ENCODE peak calls at places on chromosomes 16 and 17, in six cellular contexts. Z, E, H, C, S and I are unnamed samples.

GRCh38 chr17:8532021-8532420 is 96.3 kb downstream of the NDEL1 start:
- DNase-seq in Z (no peak), H (no peak), S (no peak), E (peak), C (peak), I (no peak)

GRCh38 chr17:50199651-50200446 is 1.6 kb downstream of the COL1A1 start:
- DNase-seq in E (peak), H (peak), S (peak), C (peak), Z (peak), I (peak)

GRCh38 chr17:42797067-42798007 is 1.2 kb downstream of the COA3 start:
- DNase-seq in E (peak), C (no peak), Z (no peak), H (no peak), S (no peak), I (no peak)

GRCh38 chr17:74042744-74043486 is 160.6 kb upstream of the RPL38 start:
- DNase-seq in Z (peak), H (peak), E (no peak), C (peak), S (no peak), I (peak)

GRCh38 chr17:14204546-14204945 is 32.1 kb downstream of the CDRT15 start:
- DNase-seq in C (no peak), H (no peak), Z (no peak), S (no peak), E (no peak), I (no peak)

GRCh38 chr17:29138991-29139682 is 41.1 kb downstream of the MYO18A start:
- DNase-seq in E (peak), Z (no peak), H (no peak), S (peak), C (no peak), I (no peak)

GRCh38 chr16:80719573-80719972 is 84.8 kb downstream of the CDYL2 start:
- DNase-seq in C (no peak), E (no peak), Z (no peak), H (no peak), S (no peak), I (no peak)

GRCh38 chr16:89842471-89843408 is 14.5 kb downstream of the SPIRE2 start:
- DNase-seq in Z (peak), S (no peak), E (no peak), H (no peak), C (no peak), I (no peak)

GRCh38 chr17:36979585-36979941 is 30.8 kb downstream of the AATF start:
- DNase-seq in Z (no peak), E (no peak), S (no peak), C (no peak), H (no peak), I (no peak)

GRCh38 chr17:51078009-51078592 is 42.6 kb downstream of the SPAG9 start:
- DNase-seq in E (no peak), S (peak), H (no peak), C (no peak), Z (no peak), I (no peak)

GRCh38 chr17:72404872-72405271 is 284.1 kb downstream of the SOX9 start:
- DNase-seq in S (no peak), C (no peak), E (no peak), Z (no peak), H (no peak), I (no peak)

GRCh38 chr16:495127-495748 is 32.3 kb upstream of the CAPN15 start:
- DNase-seq in E (no peak), C (peak), Z (peak), S (no peak), H (no peak), I (peak)

GRCh38 chr17:79925242-79925957 is 86.2 kb upstream of the CBX4 start:
- DNase-seq in S (peak), H (peak), E (peak), Z (peak), C (peak), I (no peak)

GRCh38 chr16:1727651-1728624 is 21.9 kb downstream of the MAPK8IP3 start:
- DNase-seq in C (no peak), S (no peak), H (no peak), E (no peak), Z (no peak), I (no peak)

GRCh38 chr16:1731603-1732002 is 25.6 kb downstream of the MAPK8IP3 start:
- DNase-seq in E (no peak), H (no peak), S (no peak), Z (no peak), C (no peak), I (no peak)

GRCh38 chr16:1729026-1729425 is 23.0 kb downstream of the MAPK8IP3 start:
- DNase-seq in C (no peak), Z (no peak), E (no peak), H (no peak), S (no peak), I (no peak)

GRCh38 chr16:1731073-1731472 is 25.1 kb downstream of the MAPK8IP3 start:
- DNase-seq in C (no peak), E (no peak), Z (no peak), S (no peak), H (no peak), I (no peak)

DNA sequence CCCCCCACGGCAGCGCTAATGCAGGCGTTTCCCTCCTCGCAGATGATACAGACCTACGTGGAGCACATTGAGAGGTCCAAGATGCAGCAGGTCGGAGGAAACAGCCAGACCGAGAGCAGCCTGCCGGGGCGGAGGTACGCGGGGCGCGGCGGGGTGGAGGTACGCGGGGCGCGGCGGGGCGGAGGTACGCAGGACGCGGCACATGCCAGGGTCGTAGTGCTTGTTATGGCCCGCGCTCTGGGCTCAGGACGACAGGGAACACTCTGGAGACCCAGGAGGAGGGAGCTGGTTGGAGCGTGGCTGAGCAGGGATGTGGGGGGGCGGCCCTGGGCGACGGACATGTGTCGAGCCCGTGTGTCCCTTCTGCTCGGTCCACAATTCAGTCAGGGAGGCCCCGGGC is 23.4 kb downstream of the MAPK8IP3 start:
- DNase-seq in H (no peak), Z (no peak), E (no peak), C (no peak), S (no peak), I (no peak)
- TF ChIP-seq POLR2A in H (no peak), Z (no peak), E (no peak), C (no peak), S (no peak), I (no peak)

GRCh38 chr17:34961093-34961911 is at the start of the genes CCT6B and ZNF830:
- DNase-seq in H (peak), E (peak), C (peak), Z (peak), S (peak), I (peak)
- TF ChIP-seq POLR2A in H (peak), E (no peak), C (peak), Z (peak), S (peak), I (peak)

DNA sequence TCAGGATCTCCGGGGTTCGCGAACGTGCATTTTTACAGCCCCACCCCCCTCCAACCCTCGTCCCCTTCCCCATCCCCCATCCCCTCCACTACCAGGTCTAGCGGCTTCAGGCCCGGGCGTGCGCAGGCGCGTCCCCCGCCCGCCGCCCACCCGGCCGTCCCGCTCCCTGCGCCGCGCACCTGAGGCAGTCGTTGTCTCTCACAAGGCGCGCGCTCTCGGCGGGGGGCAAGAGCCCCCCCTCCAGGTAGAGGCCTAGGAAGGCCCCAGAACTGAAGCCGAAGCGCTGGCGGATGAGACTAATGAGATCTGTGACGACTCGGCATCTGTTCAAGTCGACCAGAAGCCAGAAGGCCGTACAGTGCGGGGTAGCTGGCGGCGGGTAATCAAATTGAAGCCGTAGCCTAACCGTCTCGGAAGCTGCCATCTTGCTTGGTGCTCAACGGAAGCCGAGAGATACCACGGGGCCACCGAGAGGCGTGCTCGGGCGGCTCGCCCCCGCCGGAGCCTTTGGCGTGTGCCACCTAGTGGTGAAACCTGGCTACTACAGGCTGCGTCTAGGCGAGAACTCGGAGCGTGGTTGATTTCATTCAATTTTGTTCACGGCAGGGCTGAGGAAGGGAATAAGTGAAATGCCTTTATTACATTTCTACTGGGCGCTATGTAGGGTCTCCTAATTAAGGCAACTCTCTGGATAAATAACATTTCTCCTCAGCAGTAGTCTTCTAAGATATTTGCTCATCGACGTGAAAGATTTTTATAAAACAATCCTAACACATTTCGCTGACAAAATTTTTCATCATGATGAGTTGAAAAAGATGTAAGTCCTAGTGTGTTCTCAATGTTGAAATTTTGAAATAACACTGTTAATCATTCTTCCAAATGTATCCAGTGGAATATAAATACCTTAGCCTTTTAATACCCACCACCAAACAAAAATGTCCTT is at the start of gene COIL:
- DNase-seq in E (peak), C (peak), S (peak), Z (peak), H (peak), I (peak)
- TF ChIP-seq POLR2A in E (no peak), C (peak), S (peak), Z (peak), H (no peak), I (no peak)

GRCh38 chr17:4003131-4003500 is 38.9 kb upstream of the ATP2A3 start:
- DNase-seq in S (no peak), C (no peak), H (no peak), E (no peak), Z (no peak), I (no peak)

GRCh38 chr17:4006165-4006589 is 41.9 kb upstream of the ATP2A3 start:
- DNase-seq in Z (no peak), C (no peak), H (no peak), E (no peak), S (no peak), I (no peak)

GRCh38 chr17:4004517-4005295 is 40.5 kb upstream of the ATP2A3 start:
- DNase-seq in Z (no peak), S (no peak), H (no peak), E (peak), C (peak), I (no peak)

GRCh38 chr17:4005296-4006164 is 41.3 kb upstream of the ATP2A3 start:
- DNase-seq in Z (no peak), H (no peak), S (no peak), E (no peak), C (no peak), I (no peak)

DNA sequence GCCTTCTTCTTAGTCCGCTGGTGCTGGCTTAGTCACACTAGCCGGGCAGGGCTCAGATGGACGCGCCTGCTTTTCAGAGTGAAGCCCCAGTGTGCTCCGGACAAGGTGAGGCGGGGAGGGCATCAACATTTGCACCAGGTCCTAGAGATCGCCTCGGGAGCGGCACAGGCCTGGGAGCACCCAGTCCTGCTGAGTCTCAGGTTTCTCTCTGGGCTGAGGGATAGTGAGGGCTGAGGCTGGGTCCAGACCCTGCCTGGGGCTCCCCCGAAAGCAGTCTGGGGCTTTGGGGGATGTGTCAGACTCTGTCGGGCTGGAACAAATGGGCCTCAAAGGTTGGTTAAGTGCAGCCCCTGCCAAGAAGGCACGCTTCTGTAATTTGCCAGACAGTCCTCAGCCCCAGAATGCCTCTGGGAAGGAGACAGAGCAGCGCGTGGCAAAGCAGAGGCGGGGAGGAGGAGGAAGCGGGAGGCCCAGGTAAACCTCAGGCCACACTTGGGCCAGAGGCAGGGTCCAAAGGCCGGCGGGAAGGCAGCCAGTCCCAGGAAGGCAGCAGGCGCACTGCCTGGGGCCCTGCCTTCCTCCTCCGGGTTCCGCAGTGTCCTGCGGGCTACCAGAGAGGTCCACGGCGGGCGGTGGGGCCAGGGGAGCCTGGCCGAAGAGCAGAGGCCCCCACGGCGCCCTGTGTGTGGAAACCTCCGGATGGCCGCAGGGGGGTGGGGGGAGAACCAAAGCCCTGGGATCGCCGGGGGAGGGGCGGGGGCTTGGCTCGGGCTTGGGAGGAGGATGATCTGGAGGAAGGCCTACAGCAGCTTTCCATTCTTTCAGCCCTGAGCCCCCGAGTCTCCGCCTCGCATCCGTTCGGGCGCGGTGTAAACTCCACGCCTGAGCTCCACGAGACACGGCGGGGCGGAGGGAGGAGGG is 39.5 kb upstream of the ATP2A3 start:
- DNase-seq in H (no peak), E (peak), C (no peak), Z (no peak), S (no peak), I (no peak)
- TF ChIP-seq POLR2A in H (no peak), E (no peak), C (no peak), Z (no peak), S (no peak), I (no peak)

GRCh38 chr16:67460168-67460567 is 20.8 kb downstream of the ATP6V0D1 start:
- DNase-seq in E (no peak), C (no peak), S (no peak), Z (no peak), H (no peak), I (no peak)

GRCh38 chr16:67462279-67462655 is 18.7 kb downstream of the ATP6V0D1 start:
- DNase-seq in S (no peak), Z (no peak), E (no peak), H (no peak), C (no peak), I (no peak)

GRCh38 chr16:67459858-67460144 is 21.2 kb downstream of the ATP6V0D1 start:
- DNase-seq in Z (no peak), E (no peak), H (no peak), C (no peak), S (no peak), I (no peak)

GRCh38 chr16:67461600-67462278 is 19.2 kb downstream of the ATP6V0D1 start:
- DNase-seq in Z (no peak), C (no peak), E (peak), H (peak), S (peak), I (no peak)

GRCh38 chr16:67460961-67461360 is 20.0 kb downstream of the ATP6V0D1 start:
- DNase-seq in S (no peak), Z (no peak), E (no peak), C (no peak), H (no peak), I (no peak)
- TF ChIP-seq POLR2A in S (no peak), Z (no peak), E (no peak), C (no peak), H (no peak), I (no peak)

GRCh38 chr17:47289302-47289701 is 34.5 kb upstream of the EFCAB13 start:
- DNase-seq in S (no peak), C (no peak), H (no peak), Z (no peak), E (no peak), I (no peak)
- TF ChIP-seq POLR2A in S (no peak), C (no peak), H (no peak), Z (no peak), E (no peak), I (no peak)

DNA sequence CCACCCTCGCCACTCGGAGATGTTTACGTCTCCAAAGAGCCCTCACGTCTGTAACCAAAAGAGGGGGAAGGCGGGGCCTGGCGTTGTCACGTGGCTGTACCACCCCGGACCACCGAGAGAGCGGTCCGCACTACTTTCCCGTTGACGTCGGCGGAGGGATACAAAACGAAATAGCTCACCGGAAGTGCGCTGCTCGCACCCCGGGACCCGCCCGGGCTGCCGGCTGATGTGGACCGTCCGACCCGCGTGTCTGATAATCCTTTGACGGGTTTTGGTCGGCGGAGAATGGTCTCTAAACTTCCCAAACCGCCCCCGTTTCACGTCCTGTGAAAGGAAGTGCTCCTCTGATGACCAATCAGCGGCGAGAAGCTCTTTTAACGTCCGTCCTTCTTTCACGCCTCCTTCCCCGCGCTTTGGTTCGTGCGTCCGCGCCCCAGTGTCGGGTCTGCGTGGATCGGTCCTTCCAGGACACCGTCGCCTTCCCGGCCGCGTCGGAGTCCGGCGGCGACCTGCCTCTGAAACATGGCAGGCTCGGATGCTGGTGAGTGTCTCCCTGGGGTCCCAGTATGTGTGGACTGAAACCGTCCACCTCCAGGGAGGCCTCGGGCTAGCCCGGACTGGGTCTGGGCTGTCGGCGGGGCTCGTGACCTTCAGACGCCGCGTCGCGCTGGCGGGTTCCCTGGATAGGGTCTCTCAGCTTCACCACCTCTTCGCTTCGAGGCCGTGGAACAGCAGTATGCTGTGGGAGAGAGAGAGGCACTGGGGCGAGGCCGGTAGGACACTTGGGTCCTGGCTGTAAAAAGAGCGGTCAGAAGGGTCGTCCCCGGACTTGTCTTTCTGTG is at the start of gene CEP95:
- DNase-seq in H (peak), C (no peak), S (peak), E (peak), Z (peak), I (peak)
- TF ChIP-seq POLR2A in H (peak), C (peak), S (peak), E (no peak), Z (peak), I (peak)